ENCODE peak calls at places on chromosome 9, in ten cellular contexts. U is heart left ventricle, F is kidney epithelial cell, J is ascending aorta, G is breast epithelium, C is HCT116, X is adipocyte, I is neuronal stem cell, Z is adrenal gland, P is ovary. M is an unnamed sample.

GRCh38 chr9:2623866-2624682 is 2.5 kb downstream of the VLDLR start:
- DNase-seq in P (no peak), U (no peak), I (no peak), Z (no peak), F (no peak), C (no peak), G (no peak), J (no peak), X (no peak), M (no peak)

GRCh38 chr9:98339987-98340564 is 84.6 kb upstream of the TBC1D2 start:
- DNase-seq in F (no peak), P (no peak), U (no peak), X (no peak), I (no peak), J (no peak), Z (no peak), C (no peak), G (no peak), M (no peak)

GRCh38 chr9:82571540-82571939 is 491.4 kb downstream of the RASEF start:
- DNase-seq in C (no peak), Z (no peak), I (no peak), P (no peak), G (no peak), X (no peak), F (no peak), U (no peak), J (no peak), M (no peak)

GRCh38 chr9:99430301-99430700 is 208.2 kb downstream of the SEC61B start:
- DNase-seq in P (no peak), I (no peak), J (no peak), G (no peak), X (no peak), F (no peak), C (no peak), Z (no peak), U (no peak), M (peak)

GRCh38 chr9:125630436-125630835 is 76.6 kb downstream of the MAPKAP1 start:
- DNase-seq in J (no peak), P (no peak), I (no peak), Z (no peak), X (no peak), U (no peak), G (no peak), C (no peak), F (no peak), M (no peak)

GRCh38 chr9:24912767-24913166 is 367.1 kb upstream of the IZUMO3 start:
- DNase-seq in G (no peak), I (no peak), Z (no peak), U (no peak), C (no peak), J (no peak), F (peak), X (no peak), P (no peak), M (no peak)

GRCh38 chr9:112048924-112049785 is 125.9 kb downstream of the SUSD1 start:
- DNase-seq in F (no peak), J (no peak), I (no peak), G (no peak), C (no peak), P (no peak), Z (no peak), U (no peak), X (peak), M (no peak)

GRCh38 chr9:14652729-14653377 is 40.4 kb downstream of the ZDHHC21 start:
- DNase-seq in U (no peak), I (peak), G (no peak), J (no peak), P (no peak), F (no peak), X (peak), Z (no peak), C (no peak), M (no peak)

GRCh38 chr9:72883867-72884266 is 69.0 kb downstream of the ALDH1A1 start:
- DNase-seq in P (no peak), I (no peak), J (no peak), X (no peak), C (no peak), U (no peak), Z (no peak), G (no peak), F (no peak), M (no peak)

GRCh38 chr9:33818832-33819500 is 2.0 kb downstream of the UBE2R2 start:
- DNase-seq in X (peak), F (no peak), J (no peak), C (no peak), P (no peak), I (no peak), Z (no peak), U (no peak), G (no peak), M (no peak)

GRCh38 chr9:14935099-14935710 is 25.0 kb upstream of the FREM1 start:
- DNase-seq in U (no peak), C (no peak), Z (no peak), P (no peak), F (no peak), G (no peak), J (no peak), X (no peak), I (peak), M (no peak)

GRCh38 chr9:126874546-126875314 is 14.3 kb downstream of the ZBTB34 start:
- DNase-seq in U (no peak), J (no peak), C (no peak), X (no peak), I (no peak), P (no peak), F (no peak), Z (no peak), G (no peak), M (no peak)

GRCh38 chr9:136337416-136338395 is 10.4 kb downstream of the GPSM1 start:
- DNase-seq in C (no peak), Z (no peak), I (no peak), X (no peak), J (no peak), G (no peak), F (no peak), U (no peak), P (no peak), M (no peak)

GRCh38 chr9:133759946-133760345 is 21.8 kb upstream of the SARDH start:
- DNase-seq in P (peak), F (no peak), I (no peak), U (no peak), Z (no peak), X (no peak), C (no peak), G (no peak), J (no peak), M (no peak)

GRCh38 chr9:124386201-124386600 is 29.0 kb downstream of the PSMB7 start:
- DNase-seq in Z (no peak), I (no peak), C (no peak), U (no peak), G (no peak), X (no peak), J (no peak), F (no peak), P (no peak), M (no peak)

GRCh38 chr9:121373401-121373769 is 3.3 kb upstream of the STOM start:
- DNase-seq in J (no peak), U (no peak), Z (no peak), P (no peak), X (peak), F (no peak), C (no peak), G (no peak), I (no peak), M (no peak)

GRCh38 chr9:129878253-129878652 is 43.0 kb downstream of the USP20 start:
- DNase-seq in U (no peak), I (no peak), G (no peak), P (no peak), F (no peak), C (no peak), Z (no peak), J (no peak), X (no peak), M (no peak)

GRCh38 chr9:26228273-26228672 is 550.0 kb upstream of the TUSC1 start:
- DNase-seq in J (no peak), Z (no peak), I (no peak), X (no peak), F (no peak), P (no peak), C (no peak), G (no peak), U (no peak), M (no peak)

GRCh38 chr9:6268830-6269397 is 53.3 kb downstream of the IL33 start:
- DNase-seq in I (no peak), G (no peak), X (no peak), J (no peak), C (no peak), U (no peak), Z (no peak), P (no peak), F (no peak), M (no peak)
- H3K4me3 ChIP-seq in I (no peak), G (no peak), X (no peak), J (no peak), C (no peak), U (no peak), Z (no peak), P (no peak), F (no peak), M (no peak)

DNA sequence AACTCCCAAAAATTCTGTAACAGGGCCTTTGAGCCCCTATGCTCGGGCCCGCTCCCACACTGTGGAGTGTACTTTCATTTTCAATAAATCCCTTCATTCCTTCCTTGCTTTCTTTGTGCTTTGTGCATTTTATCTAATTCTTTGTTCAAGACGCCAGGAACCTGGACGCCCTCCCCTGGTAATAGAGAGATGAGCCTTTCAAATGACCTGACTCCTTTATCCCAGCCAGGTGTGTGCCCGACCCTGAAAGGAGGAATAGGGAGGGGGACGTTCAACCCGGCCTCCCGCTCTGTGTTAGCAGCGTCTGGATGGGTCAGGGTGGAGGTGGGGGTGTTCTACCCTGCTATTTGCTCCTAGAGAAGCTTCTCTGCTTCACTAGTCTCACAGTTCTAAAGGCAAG is 53.9 kb downstream of the FXN start:
- DNase-seq in C (no peak), X (no peak), Z (no peak), U (no peak), F (no peak), J (no peak), I (no peak), G (no peak), P (no peak), M (no peak)
- H3K4me3 ChIP-seq in C (no peak), X (no peak), Z (no peak), U (no peak), F (no peak), J (no peak), I (no peak), G (no peak), P (no peak), M (no peak)

GRCh38 chr9:37039065-37039464 is 5.0 kb upstream of the PAX5 start:
- DNase-seq in J (no peak), F (no peak), C (no peak), G (no peak), U (no peak), P (no peak), I (no peak), X (no peak), Z (no peak), M (no peak)

GRCh38 chr9:37036237-37037136 is 2.4 kb upstream of the PAX5 start:
- DNase-seq in X (peak), J (no peak), Z (peak), F (no peak), C (no peak), G (no peak), I (no peak), U (no peak), P (no peak), M (peak)

GRCh38 chr9:37035472-37036236 is 1.6 kb upstream of the PAX5 start:
- DNase-seq in C (no peak), U (no peak), P (no peak), I (no peak), G (no peak), F (no peak), Z (no peak), J (no peak), X (no peak), M (peak)

GRCh38 chr9:37037137-37037743 is 3.2 kb upstream of the PAX5 start:
- DNase-seq in C (no peak), X (no peak), I (no peak), J (no peak), Z (no peak), P (no peak), G (no peak), U (no peak), F (no peak), M (peak)

DNA sequence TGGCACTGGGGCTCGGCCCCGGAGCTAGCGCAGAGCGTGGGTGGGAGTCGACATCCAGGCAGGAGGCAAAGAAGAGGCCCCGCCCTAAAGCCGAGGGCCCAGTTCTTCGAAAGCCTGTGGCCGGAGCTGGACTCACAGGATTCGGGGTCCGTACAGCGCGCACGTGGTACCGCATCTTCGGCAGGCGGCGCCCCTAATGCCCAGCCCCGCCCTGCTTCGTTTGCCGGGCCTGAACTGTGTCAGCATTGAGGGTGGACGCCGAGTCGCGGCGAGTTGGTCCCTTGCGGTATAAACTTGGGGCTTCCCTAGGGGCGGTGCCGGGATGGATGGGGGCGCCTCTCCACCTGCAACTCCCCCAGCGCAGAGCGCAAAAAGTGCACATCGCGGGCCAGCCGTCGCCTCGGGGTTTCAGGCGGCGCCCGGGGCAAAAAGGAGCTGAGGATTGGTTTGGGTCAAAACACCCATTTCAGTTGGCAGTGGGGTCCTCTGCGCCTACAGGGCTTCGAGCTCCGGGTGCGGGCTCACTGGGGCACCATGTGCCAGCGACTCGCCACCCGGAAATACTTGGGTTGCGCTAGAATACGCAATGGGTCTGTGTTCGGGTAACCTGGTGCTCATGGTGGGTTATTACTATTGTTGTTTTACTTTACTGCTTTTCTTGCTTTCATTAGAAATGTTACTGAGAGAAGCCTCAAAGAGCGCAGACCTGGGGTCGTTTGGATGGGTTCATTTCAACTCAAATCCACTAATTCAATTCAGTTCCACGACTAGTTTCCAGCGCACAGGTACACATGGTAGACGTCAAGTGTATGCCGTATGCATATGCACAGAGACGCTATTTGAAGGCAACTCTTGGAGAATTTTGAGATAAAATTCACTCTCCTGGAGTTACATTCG is 3.9 kb upstream of the PAX5 start:
- DNase-seq in I (no peak), G (no peak), J (no peak), F (no peak), P (no peak), C (no peak), U (no peak), Z (no peak), X (no peak), M (peak)
- H3K4me3 ChIP-seq in I (peak), G (peak), J (peak), F (no peak), P (peak), C (no peak), U (peak), Z (peak), X (peak), M (peak)

DNA sequence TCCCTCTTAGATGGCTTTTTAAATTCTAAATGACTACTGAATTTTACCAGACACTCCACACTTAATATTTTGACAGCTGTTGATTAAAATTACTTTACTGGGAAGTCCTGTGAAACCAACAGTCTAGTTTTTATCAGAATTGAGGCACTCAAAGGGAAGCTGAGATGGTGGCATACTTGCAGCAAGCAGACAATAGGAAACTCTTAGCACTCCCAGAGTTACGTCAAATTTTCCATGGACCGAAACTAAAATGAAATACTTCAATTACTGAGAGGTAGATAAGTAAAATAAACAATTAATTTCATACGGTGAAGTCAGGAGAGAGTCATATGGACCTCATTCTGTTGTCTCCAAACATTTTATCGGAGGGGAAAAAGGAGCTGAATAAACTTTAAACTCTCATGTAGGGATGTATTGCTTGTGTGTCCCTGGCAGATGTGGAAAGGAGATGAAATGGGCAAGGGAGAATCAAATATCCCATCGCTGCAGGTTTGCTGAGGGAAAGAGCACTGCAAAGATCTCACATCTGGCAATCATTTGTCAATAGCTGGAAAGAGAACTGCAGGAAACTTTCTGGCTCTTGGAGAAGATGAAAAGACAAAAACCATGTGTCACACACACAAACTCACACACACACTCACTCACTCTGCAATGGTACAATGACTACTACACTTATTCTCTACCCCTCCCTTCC is 189.4 kb downstream of the BNC2 start:
- DNase-seq in F (no peak), J (no peak), Z (no peak), G (no peak), X (peak), P (no peak), C (no peak), U (no peak), I (no peak), M (no peak)
- H3K4me3 ChIP-seq in F (no peak), J (no peak), Z (no peak), G (no peak), X (peak), P (no peak), C (no peak), U (no peak), I (no peak), M (no peak)

GRCh38 chr9:37191403-37192089 is 71.2 kb downstream of the ZCCHC7 start:
- DNase-seq in X (no peak), F (no peak), G (no peak), I (peak), U (no peak), C (no peak), P (no peak), J (no peak), Z (no peak), M (no peak)

GRCh38 chr9:37187713-37188439 is 67.5 kb downstream of the ZCCHC7 start:
- DNase-seq in X (no peak), G (no peak), P (no peak), Z (no peak), U (no peak), F (no peak), I (no peak), C (no peak), J (no peak), M (peak)

GRCh38 chr9:37184905-37185867 is 64.8 kb downstream of the ZCCHC7 start:
- DNase-seq in Z (no peak), C (no peak), P (no peak), J (no peak), I (no peak), X (no peak), U (no peak), F (no peak), G (no peak), M (no peak)

GRCh38 chr9:37182718-37183117 is 62.3 kb downstream of the ZCCHC7 start:
- DNase-seq in Z (no peak), J (no peak), P (no peak), X (no peak), C (no peak), F (no peak), G (no peak), I (no peak), U (no peak), M (no peak)

DNA sequence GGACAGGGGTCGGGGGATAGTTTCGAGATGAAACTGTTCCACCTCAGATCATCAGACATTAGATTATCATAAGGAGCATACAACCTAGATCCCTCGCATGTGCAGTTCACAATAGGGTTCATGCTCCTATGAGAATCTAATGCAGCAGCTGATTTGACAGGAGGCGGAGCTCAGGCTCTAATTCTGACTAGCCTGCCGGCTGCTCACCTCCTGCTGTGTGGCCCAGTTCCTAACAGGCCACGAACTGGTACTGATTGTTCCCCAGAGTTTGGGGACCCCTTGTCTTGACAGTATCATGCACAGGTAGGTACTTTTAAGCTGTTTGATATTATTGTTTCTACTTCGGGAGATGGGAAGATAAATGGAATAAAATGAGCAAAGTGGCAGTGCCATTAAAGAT is 66.9 kb downstream of the ZCCHC7 start:
- DNase-seq in I (no peak), G (no peak), P (no peak), X (no peak), U (no peak), F (no peak), C (no peak), J (no peak), Z (no peak), M (peak)
- H3K4me3 ChIP-seq in I (no peak), G (no peak), P (no peak), X (no peak), U (no peak), F (no peak), C (no peak), J (no peak), Z (no peak), M (peak)

GRCh38 chr9:29176231-29176630 is 1603.0 kb upstream of the C9orf72 start:
- DNase-seq in I (no peak), U (no peak), P (no peak), G (no peak), F (no peak), C (no peak), Z (no peak), J (no peak), X (no peak), M (no peak)

DNA sequence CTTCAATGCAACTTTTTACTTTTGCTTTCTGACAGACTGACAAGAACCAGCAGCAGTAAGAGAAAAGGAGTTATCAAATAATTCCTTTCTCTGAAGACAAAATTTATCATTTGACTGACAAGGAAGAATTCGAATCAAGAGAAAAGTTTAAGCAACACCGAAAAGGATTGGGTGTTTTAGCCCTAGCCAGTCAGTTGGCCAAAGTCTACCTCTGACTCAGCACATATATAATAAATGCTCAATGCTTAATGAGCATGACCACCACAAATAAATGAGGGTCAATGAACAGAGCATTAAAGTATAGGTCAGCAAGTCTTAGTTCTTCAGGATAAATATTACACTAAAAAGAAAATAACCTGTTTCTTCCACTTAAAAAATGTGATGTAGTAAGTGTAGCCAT is 1603.5 kb upstream of the C9orf72 start:
- DNase-seq in G (no peak), P (no peak), U (no peak), I (no peak), X (no peak), F (no peak), Z (no peak), J (no peak), C (no peak), M (no peak)
- H3K4me3 ChIP-seq in G (no peak), P (no peak), U (no peak), I (no peak), X (no peak), F (no peak), Z (no peak), J (no peak), C (no peak), M (no peak)